ENCODE peak calls at places on chromosomes 16 and 17, in eight cellular contexts. Q is colonic mucosa, K is lower lobe of right lung, S is adrenal gland, Y is prostate gland, H is cardiac muscle cell, I is BJ, V is kidney epithelial cell. X is an unnamed sample. For H3K27me3, the result is how much of the 10 kb centered on the place peaks cover.

GRCh38 chr17:36221187-36221586 is 10.3 kb downstream of the CCL4L2 start:
- DNase-seq in Q (no peak), K (no peak), S (no peak), Y (no peak), H (no peak), I (no peak), V (no peak), X (no peak)

GRCh38 chr17:16301963-16302855 is 51.1 kb downstream of the CENPV start:
- DNase-seq in Q (no peak), K (no peak), S (no peak), Y (no peak), H (no peak), I (no peak), V (no peak), X (no peak)

GRCh38 chr17:78010759-78011158 is 52.3 kb downstream of the TNRC6C start:
- DNase-seq in Q (no peak), K (no peak), S (no peak), Y (no peak), H (no peak), I (no peak), V (no peak), X (no peak)

GRCh38 chr17:55187371-55187770 is 77.4 kb upstream of the HLF start:
- DNase-seq in Q (no peak), K (no peak), S (no peak), Y (no peak), H (peak), I (no peak), V (no peak), X (no peak)

GRCh38 chr17:49680314-49680713 is 2.4 kb upstream of the SPOP start:
- DNase-seq in Q (no peak), K (no peak), S (no peak), Y (no peak), H (no peak), I (no peak), V (no peak), X (no peak)

GRCh38 chr17:82959242-82959930 is 119.6 kb upstream of the ZNF750 start:
- DNase-seq in Q (no peak), K (no peak), S (no peak), Y (no peak), H (no peak), I (no peak), V (no peak), X (no peak)

GRCh38 chr17:66272699-66273390 is 29.6 kb upstream of the PRKCA start:
- DNase-seq in Q (no peak), K (no peak), S (peak), Y (no peak), H (peak), I (peak), V (peak), X (no peak)

GRCh38 chr17:7513850-7514419 is 29.8 kb downstream of the POLR2A start:
- DNase-seq in Q (no peak), K (no peak), S (no peak), Y (no peak), H (no peak), I (no peak), V (no peak), X (no peak)

GRCh38 chr17:82388922-82389283 is 17.3 kb downstream of the UTS2R start:
- DNase-seq in Q (no peak), K (no peak), S (no peak), Y (no peak), H (no peak), I (no peak), V (no peak), X (no peak)

GRCh38 chr16:55476625-55477533 is 2.1 kb upstream of the MMP2 start:
- DNase-seq in Q (no peak), K (no peak), S (no peak), Y (no peak), H (no peak), I (no peak), V (no peak), X (no peak)

GRCh38 chr17:58303981-58304734 is 23.4 kb upstream of the MPO start:
- DNase-seq in Q (peak), K (peak), S (peak), Y (no peak), H (peak), I (no peak), V (no peak), X (peak)
- H3K27me3 ChIP-seq in Q (under half), K (under half), S (under half), Y (under half), H (under half), I (under half), V (under half), X (under half)

GRCh38 chr17:1506649-1507254 is 9.7 kb downstream of the INPP5K start:
- DNase-seq in Q (no peak), K (no peak), S (no peak), Y (no peak), H (no peak), I (no peak), V (no peak), X (no peak)
- H3K27me3 ChIP-seq in Q (under half), K (under half), S (under half), Y (under half), H (under half), I (under half), V (under half), X (under half)

DNA sequence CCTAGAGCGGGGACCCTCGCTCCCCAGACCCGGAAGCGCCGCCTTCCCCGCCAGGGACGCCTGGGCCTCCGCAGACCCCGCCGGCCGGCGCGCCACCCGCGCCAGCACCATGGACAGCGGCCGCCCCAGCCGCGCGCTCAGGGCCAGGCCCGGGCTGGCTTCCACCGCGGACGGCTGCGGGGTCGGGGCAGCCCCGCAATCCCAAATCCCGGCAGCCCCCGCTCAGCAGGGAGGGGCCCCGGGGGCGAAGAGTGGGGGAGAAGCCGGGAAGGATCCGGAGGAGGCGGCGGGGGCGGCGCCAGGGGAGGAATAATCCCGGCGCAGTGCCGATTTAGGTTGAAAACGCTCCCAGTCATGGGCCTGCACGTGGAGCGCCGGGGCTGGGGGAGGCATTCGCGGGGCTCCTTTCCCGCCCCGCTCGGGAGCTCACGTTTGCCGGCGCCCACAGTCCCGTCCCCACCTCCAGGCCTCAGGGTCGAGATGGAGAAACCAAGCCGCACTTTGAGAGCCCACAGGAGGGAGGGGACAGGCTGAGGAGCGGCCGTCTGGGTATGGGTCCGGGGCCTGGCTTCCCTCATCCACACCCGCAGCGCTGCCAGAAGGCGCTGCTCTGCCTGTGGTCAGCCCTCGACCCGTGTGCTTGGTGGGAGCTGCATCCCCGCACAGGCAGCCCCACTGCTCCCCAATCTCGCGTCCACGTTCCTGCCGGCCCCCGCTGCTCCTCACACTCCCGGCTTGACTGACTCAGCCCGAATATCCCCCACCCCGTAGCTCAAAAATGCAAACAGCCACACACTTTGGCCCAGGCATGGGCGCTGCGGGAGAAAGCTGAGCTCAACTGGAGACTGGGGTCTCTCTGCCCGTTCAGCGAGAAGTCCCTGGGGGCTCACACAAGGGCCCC is 4.7 kb downstream of the FBXL16 start:
- DNase-seq in Q (no peak), K (no peak), S (no peak), Y (no peak), H (no peak), I (no peak), V (no peak), X (peak)
- H3K27me3 ChIP-seq in Q (half or more), K (half or more), S (half or more), Y (under half), H (half or more), I (under half), V (half or more), X (under half)

DNA sequence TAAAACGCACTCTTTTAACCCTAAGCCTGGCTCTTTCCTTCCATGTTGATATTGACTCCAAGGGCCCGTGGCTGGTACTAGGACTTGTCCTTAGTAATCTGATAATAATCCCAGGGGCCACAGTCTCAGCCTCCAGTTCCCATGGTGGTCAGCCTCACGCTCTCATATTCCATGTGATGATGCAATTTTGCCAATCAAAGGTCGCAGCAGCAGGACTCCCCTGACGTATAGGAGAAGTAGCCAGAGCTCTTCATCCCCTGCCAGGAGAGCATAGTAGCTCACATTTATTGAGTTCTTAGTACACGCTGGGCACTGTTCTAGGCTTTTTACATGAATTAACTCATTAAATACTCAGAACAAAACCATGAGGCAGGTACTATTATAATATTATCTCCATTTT is 42.4 kb downstream of the CD300LF start:
- DNase-seq in Q (no peak), K (no peak), S (no peak), Y (no peak), H (no peak), I (no peak), V (no peak), X (no peak)
- H3K27me3 ChIP-seq in Q (under half), K (under half), S (under half), Y (under half), H (half or more), I (under half), V (under half), X (under half)

GRCh38 chr17:47875011-47875471 is 21.0 kb upstream of the SP2 start:
- DNase-seq in Q (no peak), K (peak), S (no peak), Y (no peak), H (no peak), I (no peak), V (no peak), X (no peak)
- H3K27me3 ChIP-seq in Q (under half), K (under half), S (under half), Y (under half), H (under half), I (under half), V (under half), X (under half)

GRCh38 chr17:72423286-72423589 is 302.4 kb downstream of the SOX9 start:
- DNase-seq in Q (no peak), K (no peak), S (no peak), Y (no peak), H (no peak), I (no peak), V (no peak), X (no peak)
- H3K27me3 ChIP-seq in Q (under half), K (under half), S (under half), Y (under half), H (under half), I (under half), V (under half), X (under half)

DNA sequence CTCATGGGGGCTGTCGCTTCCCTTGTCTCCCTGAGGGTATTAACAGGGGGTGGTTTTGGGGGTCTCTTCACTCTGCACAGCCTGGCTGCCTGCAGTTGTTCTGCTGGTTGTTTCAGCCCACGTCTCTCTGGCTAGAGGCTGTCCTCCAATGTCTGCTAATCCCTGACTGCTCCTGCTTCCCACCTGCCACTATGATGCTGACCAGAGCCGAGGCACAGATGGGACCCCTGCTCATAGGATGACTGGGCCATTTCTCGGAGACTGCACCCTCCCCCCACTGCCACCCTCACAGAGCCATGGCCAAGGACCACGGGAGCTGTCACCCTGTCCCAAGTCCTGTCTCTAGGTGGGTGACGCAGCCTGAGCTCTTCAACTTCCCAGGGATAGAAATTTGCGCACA is 1.6 kb upstream of the ACSF3 start:
- DNase-seq in Q (no peak), K (no peak), S (no peak), Y (no peak), H (no peak), I (no peak), V (no peak), X (no peak)
- H3K27me3 ChIP-seq in Q (under half), K (under half), S (under half), Y (under half), H (under half), I (under half), V (under half), X (under half)

DNA sequence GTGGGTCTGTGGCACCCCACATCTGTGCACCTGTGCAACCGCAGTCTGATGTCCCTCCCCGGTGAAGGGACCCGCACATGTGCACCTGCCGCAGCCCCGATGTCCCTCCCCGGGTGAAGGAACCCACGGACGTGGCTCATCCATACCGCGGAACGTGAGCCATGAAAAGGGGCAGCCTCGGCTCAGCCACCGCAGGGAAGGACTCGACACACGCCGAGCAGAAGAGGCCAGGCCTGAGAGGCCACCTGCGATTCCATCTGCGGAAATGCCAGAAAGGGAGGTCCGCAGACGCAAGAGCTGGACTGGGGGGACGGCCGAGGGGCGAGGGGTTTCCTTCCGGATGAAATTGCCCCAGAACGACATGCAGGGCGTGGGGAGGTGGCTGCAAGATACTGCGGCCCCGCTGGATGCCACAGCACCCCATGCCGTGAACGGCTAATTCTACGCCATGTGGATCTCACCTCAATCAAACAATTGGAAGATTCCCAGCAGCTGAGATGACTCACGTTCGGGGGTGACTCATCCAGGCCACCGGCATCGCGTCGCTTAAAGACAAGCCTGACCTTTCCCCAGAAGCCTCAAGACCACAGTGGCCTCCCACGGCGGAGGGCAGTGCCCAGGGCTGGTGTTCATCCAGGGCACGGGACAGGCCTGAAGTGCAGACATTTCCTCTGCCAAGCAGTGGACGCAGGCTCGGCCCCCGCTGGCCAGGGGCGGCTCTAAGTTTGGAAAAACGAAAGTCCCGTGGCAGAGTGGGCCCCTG is 21.0 kb downstream of the SOX8 start:
- DNase-seq in Q (peak), K (no peak), S (peak), Y (no peak), H (peak), I (peak), V (peak), X (peak)
- H3K27me3 ChIP-seq in Q (under half), K (under half), S (under half), Y (under half), H (under half), I (under half), V (under half), X (under half)

DNA sequence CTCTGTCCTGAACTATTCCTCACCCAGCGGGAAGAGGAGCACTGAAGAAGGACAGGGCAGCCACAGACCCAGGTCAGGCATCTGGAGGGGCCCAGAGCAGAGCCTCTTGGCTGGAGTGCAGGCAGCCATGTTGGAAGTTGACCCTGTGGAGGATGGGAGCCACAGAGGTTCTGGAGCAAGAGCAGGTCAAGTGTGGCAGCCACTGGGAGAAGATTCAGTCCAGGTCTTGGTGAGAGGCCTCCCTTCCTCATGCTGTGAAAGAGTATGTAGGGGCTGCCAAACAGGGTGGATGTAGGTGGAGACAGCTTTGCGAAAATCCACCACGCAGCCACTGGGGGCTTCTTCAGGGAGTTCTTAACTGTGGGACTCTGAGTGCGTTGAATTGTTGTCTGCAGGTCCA is 590 bp upstream of the CD79B start:
- DNase-seq in Q (no peak), K (no peak), S (no peak), Y (no peak), H (no peak), I (no peak), V (no peak), X (no peak)
- H3K27me3 ChIP-seq in Q (under half), K (under half), S (under half), Y (under half), H (under half), I (under half), V (under half), X (under half)

GRCh38 chr16:23024044-23024443 is 125.2 kb downstream of the USP31 start:
- DNase-seq in Q (no peak), K (no peak), S (no peak), Y (no peak), H (no peak), I (no peak), V (no peak), X (no peak)
- H3K27me3 ChIP-seq in Q (under half), K (under half), S (under half), Y (under half), H (under half), I (under half), V (under half), X (under half)